ENCODE peak calls at places on chromosomes 16 and 17, in four cellular contexts. B, J, I and P are unnamed samples.
A peak's percentile ranks its signal among the peaks of the same experiment; 100 is the strongest.

GRCh38 chr17:34740936-34741515 is 161.6 kb downstream of the TMEM132E start:
- DNase-seq in I (no peak), B (no peak), J (no peak), P (no peak)

GRCh38 chr16:66289986-66290385 is 76.5 kb upstream of the CDH5 start:
- DNase-seq in I (no peak), J (no peak), B (no peak), P (peak; percentile 26)

GRCh38 chr17:50087912-50088405 is 7.2 kb upstream of the PDK2 start:
- DNase-seq in J (no peak), B (no peak), I (no peak), P (no peak)

GRCh38 chr16:26795184-26795583 is 271.5 kb upstream of the C16orf82 start:
- DNase-seq in B (no peak), J (no peak), I (no peak), P (no peak)

GRCh38 chr17:18377437-18378204 is at the start of gene EVPLL:
- DNase-seq in I (peak; percentile 41), J (peak; percentile 93), B (no peak), P (peak; percentile 92)

GRCh38 chr17:35141681-35142466 is at the start of gene NLE1:
- DNase-seq in I (peak; percentile 84), J (peak; percentile 69), B (peak; percentile 73), P (peak; percentile 94)

GRCh38 chr17:75308732-75309629 is 19.7 kb upstream of the SLC25A19 start:
- DNase-seq in J (peak; percentile 93), I (no peak), B (peak; percentile 46), P (no peak)

GRCh38 chr16:31093132-31093703 is 1.4 kb downstream of the VKORC1 start:
- DNase-seq in I (peak; percentile 30), B (no peak), J (peak; percentile 64), P (no peak)

GRCh38 chr16:80804061-80804450 is 342 bp downstream of the CDYL2 start:
- DNase-seq in I (no peak), B (peak; percentile 58), J (peak; percentile 55), P (peak; percentile 82)

GRCh38 chr17:13584701-13585080 is 17.0 kb downstream of the HS3ST3A1 start:
- DNase-seq in B (no peak), J (no peak), I (no peak), P (no peak)

GRCh38 chr17:19333736-19334290 is 28.7 kb downstream of the B9D1 start:
- DNase-seq in J (no peak), B (no peak), I (no peak), P (no peak)

GRCh38 chr17:66715745-66716156 is 119.2 kb upstream of the CACNG5 start:
- DNase-seq in I (no peak), B (no peak), J (peak; percentile 69), P (no peak)

GRCh38 chr17:34997355-34997862 is 17.1 kb downstream of the LIG3 start:
- DNase-seq in I (peak; percentile 58), B (peak; percentile 35), J (no peak), P (peak; percentile 74)

GRCh38 chr17:4696432-4696796 is 7.5 kb downstream of the PELP1 start:
- DNase-seq in I (no peak), J (no peak), B (no peak), P (no peak)

GRCh38 chr16:11175850-11176341 is 80.1 kb downstream of the SOCS1 start:
- DNase-seq in I (no peak), J (no peak), B (no peak), P (no peak)

GRCh38 chr16:626787-627457 is 3.9 kb upstream of the WFIKKN1 start:
- DNase-seq in I (no peak), B (no peak), J (no peak), P (no peak)

GRCh38 chr16:67877064-67877463 is 4.2 kb downstream of the EDC4 start:
- DNase-seq in B (no peak), J (no peak), I (no peak), P (no peak)

GRCh38 chr17:82875418-82875856 is 35.6 kb upstream of the ZNF750 start:
- DNase-seq in B (no peak), J (no peak), I (peak; percentile 28), P (peak; percentile 78)

GRCh38 chr16:47358816-47359215 is 102.0 kb downstream of the ITFG1 start:
- DNase-seq in J (peak; percentile 3), I (no peak), B (no peak), P (no peak)

GRCh38 chr16:83878838-83879237 is 20.1 kb upstream of the MLYCD start:
- DNase-seq in J (peak; percentile 41), B (no peak), I (no peak), P (no peak)

GRCh38 chr16:18969050-18969854 is 14.5 kb upstream of the TMC7 start:
- DNase-seq in B (peak; percentile 60), J (peak; percentile 78), I (peak; percentile 83), P (peak; percentile 89)

GRCh38 chr17:47188266-47188665 is 829 bp downstream of the CDC27 start:
- DNase-seq in I (no peak), B (no peak), J (peak; percentile 24), P (no peak)

GRCh38 chr16:50300942-50301625 is 34.7 kb downstream of the ADCY7 start:
- DNase-seq in J (no peak), I (peak; percentile 19), B (no peak), P (peak; percentile 68)

GRCh38 chr16:86917471-86918365 is 339.4 kb downstream of the FOXL1 start:
- DNase-seq in I (no peak), B (no peak), J (no peak), P (no peak)

GRCh38 chr17:68033636-68034451 is 1.7 kb upstream of the KPNA2 start:
- DNase-seq in B (no peak), I (no peak), J (peak; percentile 3), P (no peak)

GRCh38 chr16:24855678-24856077 is 9.9 kb downstream of the SLC5A11 start:
- DNase-seq in I (no peak), B (no peak), J (peak; percentile 57), P (no peak)

GRCh38 chr16:56603589-56603988 is 4.8 kb upstream of the MT2A start:
- DNase-seq in J (peak; percentile 75), I (peak; percentile 77), B (peak; percentile 27), P (no peak)

GRCh38 chr16:68764866-68765265 is 27.8 kb downstream of the CDH1 start:
- DNase-seq in J (no peak), I (no peak), B (no peak), P (no peak)

GRCh38 chr17:73165616-73166404 is 1.0 kb downstream of the SSTR2 start:
- DNase-seq in B (no peak), I (no peak), J (no peak), P (peak; percentile 82)

GRCh38 chr17:74527081-74527480 is 4.2 kb downstream of the CD300LB start:
- DNase-seq in J (no peak), I (no peak), B (no peak), P (no peak)

GRCh38 chr16:79607587-79607986 is 7.0 kb upstream of the MAF start:
- DNase-seq in J (peak; percentile 60), I (no peak), B (no peak), P (no peak)

GRCh38 chr16:67396159-67396774 is 3.0 kb upstream of the TPPP3 start:
- DNase-seq in I (peak; percentile 92), J (peak; percentile 91), B (peak; percentile 97), P (peak; percentile 96)

GRCh38 chr17:77503916-77504651 is 363.3 kb downstream of the SEC14L1 start:
- DNase-seq in I (no peak), J (no peak), B (no peak), P (no peak)

GRCh38 chr17:66466933-66467367 is 164.5 kb downstream of the PRKCA start:
- DNase-seq in J (no peak), I (peak; percentile 35), B (no peak), P (no peak)

GRCh38 chr16:87495578-87495977 is 2.8 kb upstream of the ZCCHC14 start:
- DNase-seq in B (no peak), J (no peak), I (no peak), P (no peak)

GRCh38 chr16:2778692-2778958 is 1.5 kb upstream of the ELOB start:
- DNase-seq in J (no peak), I (no peak), B (no peak), P (no peak)
- H3K4me3 ChIP-seq in J (no peak overlapping the region), I (no peak overlapping the region), B (peak overlapping the region; percentile 98), P (no peak overlapping the region)

DNA sequence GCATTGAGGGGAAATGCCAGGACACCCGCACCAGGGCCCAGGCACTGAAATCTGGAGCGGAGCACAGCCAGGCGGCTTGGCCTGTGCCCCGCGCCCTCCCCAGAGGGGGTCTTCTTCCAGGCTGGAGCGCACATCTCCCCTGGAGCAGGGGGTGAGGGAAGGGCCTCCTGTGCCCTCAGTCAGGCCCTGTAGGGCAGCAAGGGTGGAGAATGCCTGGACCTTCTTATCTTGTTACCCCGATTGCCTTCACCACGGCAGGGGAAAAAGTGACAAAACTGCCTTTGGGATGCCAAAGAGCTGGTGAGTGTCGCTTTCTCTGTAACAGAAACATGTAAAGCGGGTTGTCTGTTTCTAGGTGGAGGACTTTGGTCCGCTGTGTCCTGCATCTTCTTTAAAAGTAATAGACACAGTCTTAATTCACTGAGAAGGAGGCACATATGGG is 48.3 kb upstream of the BAHCC1 start:
- DNase-seq in B (no peak), I (no peak), J (no peak), P (peak; percentile 83)
- H3K4me3 ChIP-seq in B (peak overlapping the region; percentile 67), I (peak overlapping the region; percentile 66), J (peak overlapping the region; percentile 48), P (peak overlapping the region; percentile 59)

DNA sequence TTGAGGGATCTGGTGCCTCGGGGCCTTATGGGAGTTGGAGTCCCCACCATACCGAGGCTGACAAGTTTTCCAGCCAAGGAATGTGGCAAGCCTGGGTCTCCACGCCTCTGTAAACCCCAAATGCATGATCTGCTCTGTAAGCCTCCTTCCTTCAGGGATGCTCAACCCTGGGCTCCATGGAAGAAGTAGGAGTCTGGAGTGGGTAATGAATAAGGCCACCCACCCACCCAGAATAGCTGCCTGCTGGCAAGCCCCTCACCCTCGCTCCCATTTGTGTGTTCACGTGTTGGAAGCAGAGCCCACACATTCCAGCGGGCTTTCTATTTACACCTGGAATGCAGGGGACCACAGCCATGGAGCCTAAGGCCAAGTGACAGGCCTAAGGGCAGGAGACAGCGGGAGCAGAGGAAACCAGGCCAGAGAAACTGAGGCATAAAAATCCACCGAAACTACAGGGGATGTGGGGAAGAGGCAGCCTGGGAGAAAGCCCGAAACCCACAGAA is 4.4 kb downstream of the DLG4 start:
- DNase-seq in J (no peak), B (no peak), I (no peak), P (peak; percentile 69)
- H3K4me3 ChIP-seq in J (no peak overlapping the region), B (peak overlapping the region; percentile 48), I (peak overlapping the region; percentile 66), P (peak overlapping the region; percentile 57)

DNA sequence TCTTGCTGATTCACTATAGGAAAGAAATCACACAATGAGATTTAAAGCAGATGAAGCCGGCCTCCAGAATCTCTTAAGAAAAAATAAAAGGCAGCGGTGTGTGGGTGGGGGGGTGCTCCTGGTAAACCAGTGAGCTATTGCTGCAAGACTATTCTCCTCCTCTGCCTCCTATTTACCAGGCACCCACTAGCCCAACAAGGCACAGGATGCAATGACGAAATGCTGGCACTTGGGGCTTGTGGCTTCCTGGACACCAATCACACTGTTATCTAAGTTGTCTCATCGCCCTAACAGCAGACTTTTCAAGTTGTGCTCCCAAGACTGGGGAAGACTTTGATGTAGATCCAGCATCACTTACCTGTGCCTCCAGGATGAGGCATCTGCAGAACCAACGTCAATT is 50.2 kb upstream of the NDRG4 start:
- DNase-seq in J (no peak), B (no peak), I (no peak), P (no peak)
- H3K4me3 ChIP-seq in J (no peak overlapping the region), B (no peak overlapping the region), I (no peak overlapping the region), P (no peak overlapping the region)

DNA sequence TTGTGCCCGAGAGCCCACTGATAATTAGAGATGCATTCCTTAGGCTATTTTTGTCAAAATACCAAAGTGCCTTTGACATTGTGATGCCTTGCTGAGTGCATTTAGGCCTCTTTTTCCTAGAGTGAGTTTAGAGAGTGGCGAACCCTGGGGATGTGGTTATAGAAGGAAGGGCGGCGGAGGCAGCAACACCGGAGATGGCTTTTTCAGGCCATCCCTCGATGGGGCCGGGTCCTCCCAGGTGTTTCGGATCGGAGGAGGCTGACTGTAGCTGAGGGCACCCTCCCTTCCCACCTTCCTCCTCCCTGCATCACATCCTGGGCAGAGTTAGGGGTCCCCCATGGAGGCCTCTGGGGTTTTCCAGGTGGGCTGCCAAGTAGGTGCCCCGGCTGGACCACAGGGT is 6.6 kb upstream of the SNAI3 start:
- DNase-seq in B (no peak), I (no peak), J (no peak), P (no peak)
- H3K4me3 ChIP-seq in B (no peak overlapping the region), I (no peak overlapping the region), J (no peak overlapping the region), P (no peak overlapping the region)